ENCODE peak calls at places on chromosomes 11 and 22, in six cellular contexts. H is heart left ventricle, G is dorsolateral prefrontal cortex, Y is tibial artery, E is Caco-2, W is upper lobe of right lung. C is an unnamed sample.

GRCh38 chr22:46843691-46844297 is 81.3 kb downstream of the TBC1D22A start:
- DNase-seq in Y (no peak), H (no peak), W (no peak), G (no peak), E (no peak), C (no peak)

GRCh38 chr11:132650969-132651720 is 881.2 kb downstream of the OPCML start:
- DNase-seq in G (no peak), E (no peak), W (no peak), H (no peak), Y (no peak), C (no peak)

GRCh38 chr11:78080818-78081495 is 1.3 kb upstream of the NDUFC2 start:
- DNase-seq in G (no peak), H (no peak), Y (no peak), W (no peak), E (no peak), C (no peak)

GRCh38 chr11:3043315-3043871 is 13.8 kb downstream of the CARS1 start:
- DNase-seq in Y (peak; percentile 88), G (peak; percentile 56), H (peak; percentile 51), E (no peak), W (no peak), C (no peak)

GRCh38 chr11:111069076-111069475 is 176.4 kb upstream of the POU2AF2 start:
- DNase-seq in G (no peak), E (no peak), Y (no peak), H (no peak), W (no peak), C (no peak)

GRCh38 chr11:117271208-117271607 is 19.9 kb upstream of the BACE1-AS start:
- DNase-seq in G (no peak), E (no peak), Y (no peak), W (no peak), H (no peak), C (no peak)

GRCh38 chr22:19773470-19774040 is 13.0 kb downstream of the TBX1 start:
- DNase-seq in W (no peak), H (no peak), G (no peak), E (no peak), Y (no peak), C (no peak)

GRCh38 chr11:77874206-77874605 is 53.3 kb downstream of the AAMDC start:
- DNase-seq in E (no peak), H (no peak), W (no peak), Y (no peak), G (no peak), C (no peak)

GRCh38 chr11:127993788-127994187 is 593.6 kb downstream of the ETS1 start:
- DNase-seq in G (no peak), W (no peak), E (no peak), Y (no peak), H (no peak), C (no peak)

GRCh38 chr22:39251762-39252460 is 7.1 kb upstream of the PDGFB start:
- DNase-seq in W (no peak), Y (no peak), H (no peak), G (no peak), E (no peak), C (no peak)

GRCh38 chr22:33573479-33573878 is 346.8 kb downstream of the LARGE1 start:
- DNase-seq in G (no peak), E (no peak), W (no peak), H (no peak), Y (no peak), C (peak; percentile 99)

GRCh38 chr11:134734446-134734845 is 322.4 kb upstream of the B3GAT1 start:
- DNase-seq in G (no peak), H (no peak), Y (no peak), E (no peak), W (no peak), C (no peak)

GRCh38 chr22:42745118-42745517 is 24.4 kb upstream of the A4GALT start:
- DNase-seq in G (no peak), W (no peak), E (no peak), Y (no peak), H (no peak), C (no peak)

GRCh38 chr11:116217006-116217405 is 555.8 kb downstream of the BUD13 start:
- DNase-seq in H (no peak), Y (no peak), W (peak; percentile 80), E (peak; percentile 62), G (peak; percentile 66), C (no peak)

GRCh38 chr22:26143801-26144325 is 25.4 kb upstream of the SEZ6L start:
- DNase-seq in H (no peak), G (no peak), W (no peak), Y (no peak), E (no peak), C (peak; percentile 10)

GRCh38 chr22:27132896-27133500 is 475.6 kb downstream of the MIAT start:
- DNase-seq in E (no peak), G (no peak), H (no peak), Y (no peak), W (no peak), C (no peak)

GRCh38 chr11:75567971-75568370 is 5.9 kb downstream of the SERPINH1 start:
- DNase-seq in W (no peak), Y (no peak), H (no peak), G (no peak), E (no peak), C (no peak)

GRCh38 chr11:75566763-75567279 is 4.8 kb downstream of the SERPINH1 start:
- DNase-seq in H (no peak), Y (no peak), G (no peak), W (no peak), E (no peak), C (no peak)

GRCh38 chr11:75565221-75565814 is 3.3 kb downstream of the SERPINH1 start:
- DNase-seq in E (no peak), G (no peak), H (peak; percentile 63), W (no peak), Y (peak; percentile 76), C (no peak)

GRCh38 chr11:75563978-75564552 is 2.0 kb downstream of the SERPINH1 start:
- DNase-seq in Y (peak; percentile 66), G (no peak), H (peak; percentile 78), E (no peak), W (peak; percentile 77), C (no peak)

DNA sequence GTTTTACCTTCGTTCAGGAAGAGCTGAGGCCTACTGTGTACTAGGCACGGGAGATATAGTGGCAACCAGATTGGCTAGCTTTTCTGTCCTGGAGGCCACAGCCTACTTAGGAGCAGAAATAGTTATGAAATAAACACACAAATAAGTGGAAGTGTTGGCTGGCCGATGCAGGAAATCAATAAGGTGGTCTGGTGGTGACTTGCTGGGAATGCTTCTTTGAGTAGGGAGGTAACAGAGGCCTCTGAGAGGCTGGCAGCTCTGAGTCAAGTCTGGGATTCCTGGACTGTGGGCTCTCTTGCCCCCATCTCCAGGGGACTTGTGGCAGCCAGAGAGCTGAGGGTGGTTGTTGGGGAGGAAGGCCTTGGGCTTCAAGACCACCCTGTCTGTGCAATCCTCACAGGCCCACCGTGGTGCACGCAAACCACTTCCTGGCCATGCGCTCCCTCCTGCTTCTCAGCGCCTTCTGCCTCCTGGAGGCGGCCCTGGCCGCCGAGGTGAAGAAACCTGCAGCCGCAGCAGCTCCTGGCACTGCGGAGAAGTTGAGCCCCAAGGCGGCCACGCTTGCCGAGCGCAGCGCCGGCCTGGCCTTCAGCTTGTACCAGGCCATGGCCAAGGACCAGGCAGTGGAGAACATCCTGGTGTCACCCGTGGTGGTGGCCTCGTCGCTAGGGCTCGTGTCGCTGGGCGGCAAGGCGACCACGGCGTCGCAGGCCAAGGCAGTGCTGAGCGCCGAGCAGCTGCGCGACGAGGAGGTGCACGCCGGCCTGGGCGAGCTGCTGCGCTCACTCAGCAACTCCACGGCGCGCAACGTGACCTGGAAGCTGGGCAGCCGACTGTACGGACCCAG is 4.1 kb downstream of the SERPINH1 start:
- DNase-seq in W (no peak), H (no peak), Y (no peak), E (no peak), G (no peak), C (no peak)
- H3K4me3 ChIP-seq in W (peak overlapping the region; percentile 99), H (peak overlapping the region; percentile 97), Y (peak overlapping the region; percentile 6), E (no peak overlapping the region), G (no peak overlapping the region), C (peak overlapping the region; percentile 8)

GRCh38 chr22:38017272-38017920 is 33.0 kb upstream of the SOX10 start:
- DNase-seq in H (peak; percentile 81), W (peak; percentile 90), E (no peak), G (peak; percentile 81), Y (peak; percentile 81), C (no peak)

GRCh38 chr22:38018938-38019827 is 34.8 kb upstream of the SOX10 start:
- DNase-seq in W (no peak), Y (no peak), H (no peak), E (no peak), G (no peak), C (no peak)

GRCh38 chr22:38021201-38021600 is 36.0 kb upstream of the PICK1 start:
- DNase-seq in Y (no peak), E (no peak), G (no peak), W (no peak), H (no peak), C (no peak)

GRCh38 chr22:38016182-38017078 is 32.1 kb upstream of the SOX10 start:
- DNase-seq in Y (no peak), G (peak; percentile 92), W (no peak), E (no peak), H (no peak), C (no peak)

GRCh38 chr22:38017939-38018885 is 33.9 kb upstream of the SOX10 start:
- DNase-seq in E (no peak), H (no peak), Y (no peak), W (no peak), G (no peak), C (no peak)
- TF ChIP-seq CTCF in E (no peak), H (no peak), Y (no peak), W (no peak), G (no peak), C (no peak)

DNA sequence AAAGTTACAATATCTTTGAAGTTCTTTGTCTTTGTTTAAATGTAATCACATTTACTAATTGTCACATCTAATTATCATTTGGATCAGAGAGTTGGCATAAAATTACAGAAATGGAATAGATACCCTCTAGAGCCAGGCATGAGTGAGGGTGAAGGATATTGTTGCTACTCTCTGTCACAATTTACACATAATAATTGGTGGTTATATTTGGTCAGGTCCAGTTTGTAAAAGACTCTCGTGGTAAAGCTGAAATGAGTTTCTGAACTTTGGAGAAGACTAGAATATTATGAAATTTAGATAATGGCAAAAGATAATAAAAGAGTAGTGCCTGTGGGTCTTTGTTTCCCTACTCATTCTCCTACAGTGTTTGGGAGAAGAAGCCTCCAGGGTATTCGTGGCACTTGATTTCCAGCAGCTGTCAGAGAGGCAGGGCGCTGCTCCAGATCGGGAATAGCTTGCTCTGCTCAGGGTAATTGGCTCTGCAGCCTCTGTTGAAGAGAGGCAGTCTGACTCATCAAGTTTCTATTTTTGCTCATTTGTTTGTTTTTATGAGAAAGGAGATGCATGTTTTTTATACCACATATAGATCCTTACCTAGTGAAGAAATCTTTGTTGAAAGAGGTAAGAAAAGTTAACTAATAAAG is 349.9 kb downstream of the CNTN5 start:
- DNase-seq in W (no peak), H (peak; percentile 62), Y (no peak), G (peak; percentile 50), E (no peak), C (no peak)
- H3K4me3 ChIP-seq in W (no peak overlapping the region), H (no peak overlapping the region), Y (no peak overlapping the region), G (no peak overlapping the region), E (no peak overlapping the region), C (no peak overlapping the region)

GRCh38 chr11:71086687-71087258 is 165.6 kb downstream of the SHANK2 start:
- DNase-seq in G (peak; percentile 54), H (no peak), E (peak; percentile 79), W (no peak), Y (no peak), C (no peak)
- TF ChIP-seq CTCF in G (peak; percentile 39), H (peak; percentile 28), E (peak; percentile 96), W (peak; percentile 29), Y (no peak), C (peak; percentile 63)

C was measured in epithelial cell of proximal tubule.